ENCODE peak calls at places on chromosomes 6 and 20, in nine cellular contexts. U is neural crest cell, N is H1, W is IMR-90, O is mucosa of descending colon, Y is pancreas, Z is HFFc6, K is HL-60, L is GM20000. R is an unnamed sample.

GRCh38 chr20:31596831-31597482 is 8.1 kb upstream of the ID1 start:
- DNase-seq in U (no peak), N (no peak), W (no peak), O (no peak), Y (no peak), Z (no peak), K (no peak), L (no peak), R (no peak)

GRCh38 chr6:5898563-5898962 is 108.2 kb downstream of the NRN1 start:
- DNase-seq in U (no peak), N (no peak), W (no peak), O (no peak), Y (no peak), Z (no peak), K (no peak), L (no peak), R (no peak)

GRCh38 chr20:30168025-30168799 is 1089.3 kb upstream of the DEFB115 start:
- DNase-seq in U (no peak), N (no peak), W (no peak), O (peak; percentile 37), Y (no peak), Z (no peak), K (no peak), L (peak; percentile 10), R (no peak)

GRCh38 chr6:130367767-130368166 is 1.9 kb downstream of the TMEM200A start:
- DNase-seq in U (no peak), N (no peak), W (no peak), O (no peak), Y (no peak), Z (no peak), K (no peak), L (no peak), R (no peak)

GRCh38 chr6:73710470-73710869 is 14.5 kb downstream of the CD109 start:
- DNase-seq in U (no peak), N (no peak), W (peak; percentile 68), O (no peak), Y (no peak), Z (peak; percentile 41), K (no peak), L (no peak), R (no peak)

GRCh38 chr6:140434761-140435160 is 1060.3 kb upstream of the CITED2 start:
- DNase-seq in U (no peak), N (no peak), W (peak; percentile 20), O (no peak), Y (no peak), Z (peak; percentile 20), K (no peak), L (no peak), R (no peak)

GRCh38 chr20:50195524-50196120 is 5.0 kb downstream of the CEBPB start:
- DNase-seq in U (no peak), N (no peak), W (peak; percentile 64), O (no peak), Y (no peak), Z (no peak), K (no peak), L (no peak), R (no peak)

GRCh38 chr6:27188885-27189418 is 58.5 kb upstream of the PRSS16 start:
- DNase-seq in U (peak; percentile 39), N (no peak), W (peak; percentile 83), O (no peak), Y (peak; percentile 46), Z (peak; percentile 79), K (peak; percentile 68), L (peak; percentile 61), R (no peak)

GRCh38 chr6:156776470-156776840 is 723 bp upstream of the ARID1B start:
- DNase-seq in U (no peak), N (no peak), W (peak; percentile 44), O (no peak), Y (no peak), Z (peak; percentile 22), K (peak; percentile 40), L (peak; percentile 51), R (no peak)

GRCh38 chr6:165663283-165663735 is 268 bp upstream of the PDE10A start:
- DNase-seq in U (peak; percentile 19), N (no peak), W (peak; percentile 61), O (peak; percentile 32), Y (no peak), Z (no peak), K (no peak), L (peak; percentile 48), R (peak; percentile 70)

GRCh38 chr6:149761438-149761837 is 11.9 kb downstream of the PCMT1 start:
- DNase-seq in U (no peak), N (no peak), W (no peak), O (no peak), Y (no peak), Z (no peak), K (peak; percentile 49), L (peak; percentile 41), R (no peak)

GRCh38 chr20:50292324-50293243 is 102.0 kb downstream of the CEBPB start:
- DNase-seq in U (no peak), N (no peak), W (peak; percentile 99), O (peak; percentile 81), Y (peak; percentile 83), Z (peak; percentile 90), K (no peak), L (no peak), R (no peak)

GRCh38 chr20:19688031-19688806 is 69.8 kb upstream of the RIN2 start:
- DNase-seq in U (peak; percentile 23), N (peak; percentile 34), W (peak; percentile 92), O (peak; percentile 83), Y (peak; percentile 56), Z (peak; percentile 97), K (peak; percentile 6), L (no peak), R (no peak)

GRCh38 chr20:32454164-32455145 is 96.3 kb downstream of the ASXL1 start:
- DNase-seq in U (no peak), N (no peak), W (no peak), O (peak; percentile 22), Y (peak; percentile 27), Z (no peak), K (no peak), L (no peak), R (no peak)

GRCh38 chr20:23397961-23398360 is 23.3 kb downstream of the NAPB start:
- DNase-seq in U (no peak), N (no peak), W (peak; percentile 69), O (no peak), Y (no peak), Z (peak; percentile 47), K (peak; percentile 42), L (no peak), R (no peak)

GRCh38 chr6:75759207-75759606 is 10.2 kb downstream of the MYO6 start:
- DNase-seq in U (no peak), N (no peak), W (no peak), O (no peak), Y (no peak), Z (no peak), K (no peak), L (no peak), R (no peak)

GRCh38 chr6:79668381-79668780 is 37.3 kb downstream of the SH3BGRL2 start:
- DNase-seq in U (no peak), N (no peak), W (no peak), O (peak; percentile 28), Y (no peak), Z (no peak), K (no peak), L (no peak), R (no peak)

GRCh38 chr6:38861957-38862401 is 146.9 kb downstream of the DNAH8 start:
- DNase-seq in U (no peak), N (no peak), W (no peak), O (no peak), Y (no peak), Z (no peak), K (no peak), L (no peak), R (no peak)

GRCh38 chr6:44481056-44481455 is 93.5 kb downstream of the CDC5L start:
- DNase-seq in U (no peak), N (no peak), W (no peak), O (no peak), Y (no peak), Z (no peak), K (no peak), L (no peak), R (no peak)

GRCh38 chr6:118896339-118897136 is 2.6 kb downstream of the ASF1A start:
- DNase-seq in U (no peak), N (no peak), W (peak; percentile 69), O (no peak), Y (no peak), Z (peak; percentile 54), K (peak; percentile 28), L (peak; percentile 42), R (no peak)
- TF ChIP-seq CTCF in U (peak; percentile 71), N (no peak), W (peak; percentile 48), O (peak; percentile 13), Y (peak; percentile 11), Z (peak; percentile 75), K (peak; percentile 23), L (no peak), R (peak; percentile 76)

DNA sequence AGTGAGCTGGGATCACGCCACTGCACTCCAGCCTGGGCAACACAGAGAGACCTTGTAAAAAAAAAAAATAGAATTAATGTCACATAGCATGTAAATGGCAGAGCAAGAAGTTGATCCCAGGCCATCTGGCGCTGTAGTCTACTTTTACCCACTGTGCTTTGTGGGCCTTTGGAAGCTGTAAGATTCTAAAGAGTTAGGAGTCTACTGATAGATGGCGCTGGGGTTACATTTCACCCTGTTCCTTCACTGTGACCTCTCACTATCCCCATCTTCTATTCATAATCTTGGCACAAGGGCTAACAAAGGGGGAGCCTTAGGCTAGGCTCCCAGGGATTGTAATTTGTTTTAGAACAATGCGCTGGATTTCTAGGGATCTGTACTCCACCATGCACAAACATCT is 24.4 kb downstream of the SIRPD start:
- DNase-seq in U (no peak), N (peak; percentile 7), W (no peak), O (no peak), Y (no peak), Z (no peak), K (peak; percentile 45), L (no peak), R (no peak)
- TF ChIP-seq CTCF in U (no peak), N (no peak), W (no peak), O (no peak), Y (no peak), Z (no peak), K (no peak), L (no peak), R (no peak)

GRCh38 chr6:53992522-53992921 is 118.7 kb upstream of the MLIP start:
- DNase-seq in U (no peak), N (no peak), W (no peak), O (no peak), Y (no peak), Z (no peak), K (no peak), L (no peak), R (no peak)
- TF ChIP-seq CTCF in U (no peak), N (no peak), W (no peak), O (no peak), Y (no peak), Z (peak; percentile 28), K (no peak), L (no peak), R (no peak)

DNA sequence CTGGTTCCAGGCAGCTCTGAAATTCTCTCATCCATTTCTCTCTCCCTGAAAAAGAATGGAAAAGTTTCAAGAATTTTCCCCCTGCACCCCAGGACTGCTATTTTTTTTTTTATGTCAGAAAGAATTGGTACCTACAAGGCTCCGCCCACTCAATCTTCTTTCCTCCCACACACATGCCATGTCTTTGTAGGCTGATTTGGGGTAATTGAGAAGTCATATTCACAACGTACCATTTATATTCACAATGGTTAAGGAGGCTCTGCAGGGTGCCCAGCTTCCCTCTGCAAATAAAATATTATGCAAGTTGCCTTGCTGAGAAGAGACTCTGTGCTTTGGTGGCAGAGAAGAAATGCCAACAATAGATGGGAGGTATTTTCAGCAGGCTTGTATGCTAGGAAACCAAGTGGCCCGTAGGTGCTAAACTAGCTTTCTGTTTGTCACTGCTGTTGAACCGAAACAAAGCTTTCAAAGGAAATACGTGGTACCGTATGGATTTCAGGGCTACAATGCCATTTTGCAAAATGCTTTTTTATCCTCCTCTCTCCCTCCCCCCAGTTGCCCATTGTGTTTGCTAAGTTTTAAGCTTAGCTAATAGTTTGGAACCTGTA is 150.0 kb downstream of the PHACTR1 start:
- DNase-seq in U (no peak), N (no peak), W (no peak), O (no peak), Y (no peak), Z (no peak), K (no peak), L (no peak), R (no peak)
- TF ChIP-seq CTCF in U (no peak), N (no peak), W (no peak), O (no peak), Y (no peak), Z (no peak), K (no peak), L (no peak), R (no peak)

R was measured in type B pancreatic cell.